ENCODE peak calls at places on chromosomes 6 and 20, in four cellular contexts. A is A549, S is K562, U is GM12878. H is an unnamed sample. For H3K4me1, the result is how much of the 10 kb centered on the place peaks cover.

GRCh38 chr20:37543828-37544227 is 16.2 kb upstream of the BLCAP start:
- DNase-seq in U (no peak), S (no peak), A (peak), H (peak)

GRCh38 chr6:148521158-148521557 is 178.5 kb downstream of the SASH1 start:
- DNase-seq in A (no peak), U (no peak), S (no peak), H (no peak)

GRCh38 chr6:47475319-47475816 is 2.2 kb upstream of the CD2AP start:
- DNase-seq in U (no peak), A (no peak), S (no peak), H (no peak)

GRCh38 chr6:30915591-30915946 is 1.5 kb downstream of the VARS2 start:
- DNase-seq in S (peak), U (no peak), A (peak), H (peak)

GRCh38 chr20:56202493-56203077 is 45.9 kb upstream of the MC3R start:
- DNase-seq in A (peak), U (no peak), S (no peak), H (no peak)

GRCh38 chr6:34512738-34513115 is 43.4 kb downstream of the SPDEF start:
- DNase-seq in S (no peak), U (no peak), A (no peak), H (no peak)

GRCh38 chr6:15509335-15509933 is 153.4 kb downstream of the DTNBP1 start:
- DNase-seq in S (peak), U (no peak), A (no peak), H (peak)

GRCh38 chr6:53795702-53796450 is 1.1 kb downstream of the LRRC1 start:
- DNase-seq in A (no peak), S (no peak), U (no peak), H (peak)

GRCh38 chr6:79250107-79250514 is 15.6 kb upstream of the HMGN3 start:
- DNase-seq in S (no peak), A (no peak), U (peak), H (no peak)

GRCh38 chr6:13273931-13274706 is 54.2 kb downstream of the TBC1D7 start:
- DNase-seq in S (peak), A (no peak), U (peak), H (no peak)

GRCh38 chr6:165708985-165709576 is 46.0 kb upstream of the PDE10A start:
- DNase-seq in A (no peak), U (no peak), S (no peak), H (no peak)

GRCh38 chr20:33576432-33576883 is 85.7 kb upstream of the C20orf144 start:
- DNase-seq in A (peak), U (no peak), S (no peak), H (peak)

GRCh38 chr20:13262701-13263335 is 41.7 kb downstream of the ISM1 start:
- DNase-seq in A (no peak), S (no peak), U (no peak), H (no peak)

GRCh38 chr6:88914885-88915598 is 48.4 kb downstream of the RNGTT start:
- DNase-seq in A (no peak), U (no peak), S (no peak), H (no peak)

GRCh38 chr20:17882834-17883591 is 85.6 kb downstream of the SNX5 start:
- DNase-seq in A (no peak), S (no peak), U (no peak), H (no peak)

GRCh38 chr20:1005452-1006027 is 3.4 kb upstream of the RSPO4 start:
- DNase-seq in A (peak), U (peak), S (peak), H (peak)

GRCh38 chr20:64112691-64113443 is 5.5 kb upstream of the NPBWR2 start:
- DNase-seq in U (no peak), A (no peak), S (no peak), H (no peak)

GRCh38 chr6:142916881-142917280 is 28.1 kb downstream of the HIVEP2 start:
- DNase-seq in U (no peak), A (no peak), S (no peak), H (no peak)

GRCh38 chr6:6717953-6718352 is 129.4 kb downstream of the LY86 start:
- DNase-seq in S (no peak), U (no peak), A (no peak), H (peak)

GRCh38 chr6:27514906-27515495 is 42.1 kb upstream of the ZNF184 start:
- DNase-seq in A (no peak), S (no peak), U (no peak), H (no peak)

GRCh38 chr20:25120920-25121319 is 39.0 kb upstream of the VSX1 start:
- DNase-seq in S (no peak), U (no peak), A (no peak), H (no peak)

GRCh38 chr20:43590036-43590391 is 723 bp upstream of the IFT52 start:
- DNase-seq in S (no peak), A (no peak), U (no peak), H (no peak)

GRCh38 chr6:169826697-169827096 is 75.3 kb downstream of the ERMARD start:
- DNase-seq in S (no peak), A (no peak), U (no peak), H (no peak)

GRCh38 chr6:1827984-1828793 is 218.5 kb downstream of the FOXC1 start:
- DNase-seq in S (no peak), U (no peak), A (no peak), H (no peak)

GRCh38 chr6:107709341-107709740 is 114.8 kb downstream of the SCML4 start:
- DNase-seq in A (no peak), U (no peak), S (no peak), H (no peak)

GRCh38 chr20:41524980-41525613 is 93.1 kb downstream of the CHD6 start:
- DNase-seq in U (no peak), A (no peak), S (no peak), H (peak)

DNA sequence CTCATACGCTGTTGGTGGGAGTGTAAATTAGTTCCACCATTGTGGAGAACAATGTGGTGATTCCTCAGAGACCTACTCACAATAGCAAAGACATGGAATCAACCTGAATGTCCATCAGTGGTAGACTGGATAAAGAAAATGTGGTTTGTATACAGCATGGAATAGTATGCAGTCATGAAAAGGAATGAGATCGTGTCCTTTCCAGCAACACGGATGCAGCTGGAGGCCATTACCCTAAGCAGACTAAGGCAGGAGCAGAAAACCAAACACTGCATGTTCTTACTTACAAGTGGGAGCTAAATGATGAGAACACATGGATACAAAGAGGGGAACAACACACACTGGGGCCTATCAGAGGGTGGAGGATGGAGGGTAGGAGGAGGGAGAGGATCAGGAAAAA is 54.6 kb downstream of the SYNJ2 start:
- DNase-seq in U (no peak), S (no peak), A (no peak), H (no peak)
- H3K4me1 ChIP-seq in U (under half), S (half or more), A (half or more), H (under half)

GRCh38 chr20:6058684-6059295 is 4.9 kb upstream of the LRRN4 start:
- DNase-seq in S (no peak), A (no peak), U (no peak), H (no peak)
- TF ChIP-seq ELK1 in S (no peak), A (no peak), U (no peak), H (no peak)

DNA sequence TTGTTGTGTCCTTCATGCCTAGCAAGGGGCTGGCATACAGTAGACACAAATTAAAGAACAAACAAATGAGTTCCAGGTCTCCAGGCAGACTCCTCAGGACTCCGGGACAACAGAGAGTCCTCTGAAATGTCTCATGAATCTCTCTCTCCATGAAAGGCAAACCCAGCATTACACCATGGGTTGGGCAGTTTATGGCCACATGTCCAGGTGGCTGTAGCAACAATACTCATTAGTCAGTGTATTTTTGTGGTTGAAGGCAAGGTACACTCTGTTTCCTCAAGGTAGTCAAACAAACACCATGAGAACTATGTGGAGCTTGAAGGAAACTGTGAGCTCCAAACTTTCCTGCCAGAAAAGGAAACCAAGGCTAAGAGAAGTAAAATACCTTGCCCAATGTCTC is 62.2 kb downstream of the KCNB1 start:
- DNase-seq in U (no peak), S (no peak), A (no peak), H (no peak)
- H3K4me1 ChIP-seq in U (under half), S (under half), A (under half), H (under half)

GRCh38 chr20:23889775-23890187 is 10.2 kb upstream of the CST5 start:
- DNase-seq in S (peak), A (peak), U (no peak), H (peak)
- TF ChIP-seq ELK1 in S (no peak), A (no peak), U (no peak), H (no peak)

DNA sequence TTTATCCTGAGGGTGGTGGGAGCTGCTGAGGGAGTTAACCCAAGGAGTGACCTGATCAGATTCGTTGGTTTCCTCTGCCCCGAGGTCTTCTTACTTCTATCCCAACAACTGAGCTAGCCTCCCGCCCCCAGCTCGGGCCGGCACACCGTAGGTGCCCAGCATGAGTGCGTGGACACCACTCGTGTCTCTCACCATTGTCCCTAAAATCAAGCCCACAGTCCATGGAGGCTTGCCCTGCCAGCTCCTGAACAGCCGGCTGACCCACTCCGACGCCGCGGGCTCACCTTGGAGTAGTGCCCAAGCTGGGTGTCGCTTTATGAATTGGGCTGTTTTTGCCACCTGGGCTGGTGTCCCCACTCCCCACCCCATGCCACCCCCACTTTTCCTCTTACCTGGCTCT is 59.0 kb upstream of the CCDC167 start:
- DNase-seq in U (no peak), S (no peak), A (no peak), H (no peak)
- H3K4me1 ChIP-seq in U (half or more), S (under half), A (under half), H (under half)

DNA sequence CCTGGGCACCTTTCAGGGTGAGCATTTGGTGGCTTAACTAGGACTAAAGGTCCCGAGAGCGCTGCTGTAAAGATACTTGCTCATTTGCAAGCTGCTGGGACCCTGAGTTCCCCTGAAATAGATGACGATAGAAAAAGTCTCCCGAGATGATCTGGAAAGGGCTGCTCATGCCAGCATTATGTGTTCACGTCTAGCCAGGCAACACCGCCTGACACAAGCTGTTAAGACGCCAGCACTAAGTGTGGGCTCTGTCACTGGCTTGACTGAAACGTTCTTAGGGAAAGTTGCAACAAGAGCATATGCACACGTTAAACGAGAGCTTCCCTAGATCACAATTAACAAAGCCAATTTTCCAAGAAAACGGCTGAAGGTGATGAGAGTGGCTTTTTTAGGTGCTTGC is 113.7 kb downstream of the SLC23A2 start:
- DNase-seq in S (no peak), U (no peak), A (no peak), H (no peak)
- TF ChIP-seq ELK1 in S (no peak), U (no peak), A (no peak), H (no peak)

DNA sequence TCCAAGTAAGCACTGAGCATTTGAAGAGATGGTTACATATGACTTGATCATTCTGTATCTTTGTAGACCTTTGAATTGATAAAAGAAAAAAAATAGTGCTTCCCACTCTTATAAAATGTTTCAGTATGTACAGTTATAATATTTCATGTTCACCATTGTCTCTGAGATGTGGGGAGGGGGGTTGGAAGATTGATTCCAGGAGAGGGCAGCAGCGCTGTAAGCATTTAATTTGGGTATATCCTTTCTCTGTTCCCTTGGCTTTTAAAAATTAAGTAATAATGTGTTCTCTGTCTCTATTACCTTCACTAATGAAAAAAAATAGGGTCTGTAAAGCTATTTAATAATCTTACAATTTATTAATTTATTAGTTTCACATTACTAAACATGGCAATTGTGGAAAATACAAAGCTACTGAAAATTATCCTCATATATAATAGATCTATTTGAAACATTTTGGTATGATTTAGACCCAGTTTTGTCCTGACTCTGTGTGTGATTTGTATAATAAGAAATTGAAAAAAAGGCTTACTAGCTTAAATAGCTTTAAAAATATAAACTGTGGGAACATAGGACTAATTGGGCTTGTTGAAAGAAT is 341.2 kb downstream of the CDKAL1 start:
- DNase-seq in A (peak), S (no peak), U (no peak), H (peak)
- H3K4me1 ChIP-seq in A (under half), S (under half), U (under half), H (under half)

DNA sequence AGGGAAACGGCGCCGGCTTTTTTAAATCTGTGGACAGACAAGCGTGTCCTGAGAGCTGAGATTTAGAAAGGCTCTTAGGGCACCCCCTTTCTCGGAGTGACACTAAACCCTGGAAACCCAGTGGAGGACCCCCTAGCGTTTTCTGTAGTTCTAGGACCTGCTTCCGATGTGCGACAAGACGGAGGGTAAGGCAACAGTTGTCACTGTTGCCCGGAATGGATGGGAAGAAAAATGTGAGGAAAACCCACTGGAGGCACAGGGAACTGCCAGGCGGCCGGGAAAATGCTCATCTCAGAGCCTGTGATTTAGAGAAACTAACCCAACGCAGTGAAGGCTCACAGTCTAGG is 551 bp upstream of the ATP5F1E start:
- DNase-seq in A (no peak), S (no peak), U (no peak), H (peak)
- TF ChIP-seq ELK1 in A (no peak), S (no peak), U (no peak), H (no peak)

H was measured in IMR-90.